ENCODE peak calls at places on chromosomes 16 and 17, in five cellular contexts. I is activated CD8-positive, alpha-beta memory T cell treated with anti-CD3 and anti-CD28 coated beads, Interleukin-2, amount 50 U/mL, for 48 hours; C is stimulated activated CD8-positive, alpha-beta memory T cell treated with anti-CD3 and anti-CD28 coated beads, Interleukin-12 subunit alpha, Interleukin-12 subunit beta, amount 100 ng/mL, for 1 hour; H is GM20000; S is T-helper 2 cell. P is an unnamed sample.

GRCh38 chr16:53414381-53414780 is 19.9 kb upstream of the RBL2 start:
- DNase-seq in I (no peak), C (no peak), H (no peak), S (no peak), P (no peak)

GRCh38 chr16:4383591-4384495 is 12.2 kb downstream of the VASN start:
- DNase-seq in I (no peak), C (no peak), H (no peak), S (no peak), P (no peak)

GRCh38 chr16:81693467-81694303 is 85.4 kb upstream of the PLCG2 start:
- DNase-seq in I (no peak), C (no peak), H (no peak), S (no peak), P (peak; percentile 33)

GRCh38 chr16:85644093-85644712 is 31.1 kb downstream of the GSE1 start:
- DNase-seq in I (no peak), C (no peak), H (no peak), S (no peak), P (no peak)

GRCh38 chr16:52569296-52569695 is 22.4 kb upstream of the TOX3 start:
- DNase-seq in I (no peak), C (no peak), H (no peak), S (no peak), P (no peak)

GRCh38 chr16:26672206-26672605 is 394.5 kb upstream of the C16orf82 start:
- DNase-seq in I (peak; percentile 54), C (no peak), H (no peak), S (no peak), P (no peak)

GRCh38 chr16:69182730-69183416 is 4.1 kb upstream of the SNTB2 start:
- DNase-seq in I (no peak), C (no peak), H (no peak), S (no peak), P (no peak)

GRCh38 chr17:77742579-77742978 is 215.9 kb upstream of the TNRC6C start:
- DNase-seq in I (no peak), C (no peak), H (no peak), S (no peak), P (no peak)

GRCh38 chr17:22461460-22462145 is 769.3 kb downstream of the KCNJ18 start:
- DNase-seq in I (no peak), C (no peak), H (no peak), S (no peak), P (no peak)

GRCh38 chr16:82063456-82064082 is 28.5 kb downstream of the HSD17B2 start:
- DNase-seq in I (no peak), C (no peak), H (no peak), S (no peak), P (no peak)

GRCh38 chr17:28018439-28019070 is 23.9 kb upstream of the NLK start:
- DNase-seq in I (no peak), C (no peak), H (no peak), S (no peak), P (no peak)

GRCh38 chr17:57484081-57484666 is 227.9 kb downstream of the MSI2 start:
- DNase-seq in I (no peak), C (no peak), H (no peak), S (no peak), P (no peak)